ENCODE peak calls at places on chromosomes 1 and 21, in seven cellular contexts. One of them, this sample, is unnamed.

GRCh38 chr1:34149501-34149900 is 15.5 kb downstream of the CSMD2 start:
- DNase-seq in GM23338: peak
- DNase-seq in HepG2: no peak
- DNase-seq in K562: no peak
- DNase-seq in SK-N-SH: no peak
- DNase-seq in HCT116: no peak
- DNase-seq in GM12878: no peak
- DNase-seq in this sample: no peak

GRCh38 chr21:34072145-34073031 is 990 bp upstream of the MRPS6 start:
- DNase-seq in K562: no peak
- DNase-seq in HepG2: no peak
- DNase-seq in SK-N-SH: no peak
- DNase-seq in HCT116: no peak
- DNase-seq in GM12878: no peak
- DNase-seq in GM23338: no peak
- DNase-seq in this sample: no peak

GRCh38 chr21:46422636-46423241 is 36.0 kb upstream of the DIP2A start:
- DNase-seq in GM12878: no peak
- DNase-seq in HCT116: no peak
- DNase-seq in GM23338: no peak
- DNase-seq in HepG2: no peak
- DNase-seq in SK-N-SH: no peak
- DNase-seq in K562: no peak
- DNase-seq in this sample: no peak

GRCh38 chr1:225915538-225915991 is 8.5 kb downstream of the PYCR2 start:
- DNase-seq in GM23338: no peak
- DNase-seq in HepG2: no peak
- DNase-seq in SK-N-SH: peak
- DNase-seq in HCT116: no peak
- DNase-seq in K562: no peak
- DNase-seq in GM12878: no peak
- DNase-seq in this sample: no peak

GRCh38 chr1:218480691-218481099 is 135.6 kb downstream of the TGFB2 start:
- DNase-seq in HCT116: no peak
- DNase-seq in K562: no peak
- DNase-seq in GM23338: no peak
- DNase-seq in SK-N-SH: no peak
- DNase-seq in GM12878: no peak
- DNase-seq in HepG2: peak
- DNase-seq in this sample: no peak

GRCh38 chr1:157137051-157137772 is 983 bp downstream of the ETV3 start:
- DNase-seq in GM12878: no peak
- DNase-seq in HepG2: no peak
- DNase-seq in GM23338: no peak
- DNase-seq in SK-N-SH: peak
- DNase-seq in HCT116: no peak
- DNase-seq in K562: peak
- DNase-seq in this sample: peak

GRCh38 chr1:193281894-193282293 is 95.5 kb upstream of the B3GALT2 start:
- DNase-seq in HepG2: no peak
- DNase-seq in GM12878: no peak
- DNase-seq in K562: no peak
- DNase-seq in SK-N-SH: no peak
- DNase-seq in GM23338: no peak
- DNase-seq in HCT116: no peak
- DNase-seq in this sample: no peak

GRCh38 chr1:15966081-15966955 is 9.6 kb downstream of the ZBTB17 start:
- DNase-seq in HepG2: peak
- DNase-seq in GM12878: peak
- DNase-seq in K562: no peak
- DNase-seq in SK-N-SH: no peak
- DNase-seq in HCT116: no peak
- DNase-seq in GM23338: no peak
- DNase-seq in this sample: no peak

GRCh38 chr1:42336978-42337377 is 1.9 kb upstream of the FOXJ3 start:
- DNase-seq in K562: no peak
- DNase-seq in HepG2: no peak
- DNase-seq in GM12878: no peak
- DNase-seq in GM23338: no peak
- DNase-seq in SK-N-SH: no peak
- DNase-seq in HCT116: no peak
- DNase-seq in this sample: no peak

GRCh38 chr1:94110946-94111740 is 9.8 kb downstream of the ABCA4 start:
- DNase-seq in GM23338: no peak
- DNase-seq in GM12878: no peak
- DNase-seq in SK-N-SH: no peak
- DNase-seq in HepG2: no peak
- DNase-seq in K562: no peak
- DNase-seq in HCT116: no peak
- DNase-seq in this sample: no peak

GRCh38 chr1:107689157-107689556 is 275.8 kb downstream of the VAV3 start:
- DNase-seq in HepG2: no peak
- DNase-seq in HCT116: no peak
- DNase-seq in SK-N-SH: no peak
- DNase-seq in GM12878: no peak
- DNase-seq in K562: no peak
- DNase-seq in GM23338: peak
- DNase-seq in this sample: no peak

GRCh38 chr21:35046223-35046690 is 2.8 kb downstream of the RUNX1 start:
- DNase-seq in SK-N-SH: no peak
- DNase-seq in HCT116: no peak
- DNase-seq in HepG2: no peak
- DNase-seq in K562: no peak
- DNase-seq in GM12878: no peak
- DNase-seq in GM23338: no peak
- DNase-seq in this sample: no peak

GRCh38 chr21:16422702-16423101 is 692.9 kb downstream of the USP25 start:
- DNase-seq in K562: no peak
- DNase-seq in GM23338: no peak
- DNase-seq in SK-N-SH: no peak
- DNase-seq in GM12878: no peak
- DNase-seq in HepG2: no peak
- DNase-seq in HCT116: no peak
- DNase-seq in this sample: no peak

GRCh38 chr1:243501002-243501401 is 245.2 kb downstream of the SDCCAG8 start:
- DNase-seq in HCT116: no peak
- DNase-seq in SK-N-SH: no peak
- DNase-seq in K562: no peak
- DNase-seq in GM23338: no peak
- DNase-seq in HepG2: no peak
- DNase-seq in GM12878: no peak
- DNase-seq in this sample: no peak

GRCh38 chr1:97745912-97746311 is 174.9 kb downstream of the DPYD start:
- DNase-seq in SK-N-SH: no peak
- DNase-seq in K562: no peak
- DNase-seq in GM23338: no peak
- DNase-seq in GM12878: no peak
- DNase-seq in HCT116: no peak
- DNase-seq in HepG2: no peak
- DNase-seq in this sample: no peak

GRCh38 chr21:29382029-29382654 is 83.4 kb downstream of the BACH1 start:
- DNase-seq in K562: no peak
- DNase-seq in HepG2: peak
- DNase-seq in HCT116: no peak
- DNase-seq in SK-N-SH: no peak
- DNase-seq in GM23338: no peak
- DNase-seq in GM12878: no peak
- DNase-seq in this sample: no peak

GRCh38 chr1:181099152-181100014 is 10.9 kb downstream of the IER5 start:
- DNase-seq in K562: no peak
- DNase-seq in HCT116: no peak
- DNase-seq in GM12878: peak
- DNase-seq in SK-N-SH: no peak
- DNase-seq in GM23338: peak
- DNase-seq in HepG2: no peak
- DNase-seq in this sample: no peak

GRCh38 chr1:22600071-22600816 is 36.2 kb upstream of the C1QA start:
- DNase-seq in SK-N-SH: no peak
- DNase-seq in HepG2: no peak
- DNase-seq in GM12878: no peak
- DNase-seq in GM23338: peak
- DNase-seq in K562: peak
- DNase-seq in HCT116: no peak
- DNase-seq in this sample: no peak

GRCh38 chr21:17667256-17667655 is 54.6 kb upstream of the BTG3 start:
- DNase-seq in GM23338: no peak
- DNase-seq in HepG2: no peak
- DNase-seq in HCT116: no peak
- DNase-seq in SK-N-SH: no peak
- DNase-seq in K562: no peak
- DNase-seq in GM12878: no peak
- DNase-seq in this sample: no peak

GRCh38 chr1:78619029-78619428 is 1.2 kb upstream of the IFI44L start:
- DNase-seq in K562: no peak
- DNase-seq in HepG2: no peak
- DNase-seq in GM23338: no peak
- DNase-seq in HCT116: no peak
- DNase-seq in SK-N-SH: no peak
- DNase-seq in GM12878: no peak
- DNase-seq in this sample: no peak

GRCh38 chr1:168362991-168363390 is 82.3 kb downstream of the TBX19 start:
- DNase-seq in HepG2: no peak
- DNase-seq in SK-N-SH: no peak
- DNase-seq in GM23338: no peak
- DNase-seq in GM12878: no peak
- DNase-seq in K562: no peak
- DNase-seq in HCT116: no peak
- DNase-seq in this sample: no peak

GRCh38 chr1:204108312-204109141 is 35.6 kb downstream of the SOX13 start:
- DNase-seq in HCT116: no peak
- DNase-seq in K562: no peak
- DNase-seq in HepG2: no peak
- DNase-seq in GM23338: peak
- DNase-seq in SK-N-SH: no peak
- DNase-seq in GM12878: no peak
- DNase-seq in this sample: no peak

GRCh38 chr1:221869759-221870158 is 127.9 kb upstream of the DUSP10 start:
- DNase-seq in SK-N-SH: no peak
- DNase-seq in HepG2: no peak
- DNase-seq in GM23338: no peak
- DNase-seq in K562: no peak
- DNase-seq in GM12878: no peak
- DNase-seq in HCT116: no peak
- DNase-seq in this sample: no peak
- TF ChIP-seq REST in SK-N-SH: no peak
- TF ChIP-seq REST in HepG2: no peak
- TF ChIP-seq REST in GM23338: no peak
- TF ChIP-seq REST in K562: no peak
- TF ChIP-seq REST in GM12878: no peak
- TF ChIP-seq REST in HCT116: no peak
- TF ChIP-seq REST in this sample: no peak

GRCh38 chr1:160590488-160590887 is 11.2 kb upstream of the CD84 start:
- DNase-seq in SK-N-SH: no peak
- DNase-seq in K562: no peak
- DNase-seq in GM12878: no peak
- DNase-seq in HepG2: no peak
- DNase-seq in GM23338: no peak
- DNase-seq in HCT116: no peak
- DNase-seq in this sample: no peak

GRCh38 chr1:160584784-160585183 is 5.5 kb upstream of the CD84 start:
- DNase-seq in GM12878: no peak
- DNase-seq in K562: no peak
- DNase-seq in GM23338: no peak
- DNase-seq in SK-N-SH: no peak
- DNase-seq in HepG2: no peak
- DNase-seq in HCT116: no peak
- DNase-seq in this sample: no peak

DNA sequence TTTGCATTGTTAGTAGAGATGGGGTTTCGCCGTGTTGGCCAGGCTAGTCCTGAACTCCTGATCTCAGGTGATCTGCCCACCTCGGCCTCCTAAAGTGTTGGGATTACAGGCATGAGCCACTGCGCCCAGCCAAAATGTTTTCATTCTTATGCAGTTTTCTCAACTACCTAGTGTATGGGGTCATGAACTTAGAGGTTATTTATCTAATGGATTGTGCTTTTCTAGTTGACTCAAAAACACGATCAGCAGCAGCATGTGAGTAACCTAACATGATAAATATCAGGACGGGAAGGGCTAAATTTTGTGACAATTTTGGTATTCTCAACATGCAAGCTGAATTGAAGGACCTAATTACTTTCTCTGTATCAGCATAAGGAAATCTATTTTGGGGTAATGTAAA is 9.2 kb upstream of the CD84 start:
- DNase-seq in GM23338: no peak
- DNase-seq in HepG2: no peak
- DNase-seq in K562: no peak
- DNase-seq in GM12878: no peak
- DNase-seq in SK-N-SH: no peak
- DNase-seq in HCT116: no peak
- DNase-seq in this sample: no peak
- TF ChIP-seq REST in GM23338: no peak
- TF ChIP-seq REST in HepG2: no peak
- TF ChIP-seq REST in K562: no peak
- TF ChIP-seq REST in GM12878: no peak
- TF ChIP-seq REST in SK-N-SH: no peak
- TF ChIP-seq REST in HCT116: no peak
- TF ChIP-seq REST in this sample: no peak

GRCh38 chr1:239677362-239677761 is 291.0 kb downstream of the CHRM3 start:
- DNase-seq in HCT116: no peak
- DNase-seq in HepG2: no peak
- DNase-seq in SK-N-SH: no peak
- DNase-seq in GM12878: no peak
- DNase-seq in GM23338: no peak
- DNase-seq in K562: no peak
- DNase-seq in this sample: no peak

GRCh38 chr1:239678181-239678580 is 291.8 kb downstream of the CHRM3 start:
- DNase-seq in SK-N-SH: no peak
- DNase-seq in K562: no peak
- DNase-seq in GM23338: no peak
- DNase-seq in HepG2: no peak
- DNase-seq in HCT116: no peak
- DNase-seq in GM12878: no peak
- DNase-seq in this sample: no peak

DNA sequence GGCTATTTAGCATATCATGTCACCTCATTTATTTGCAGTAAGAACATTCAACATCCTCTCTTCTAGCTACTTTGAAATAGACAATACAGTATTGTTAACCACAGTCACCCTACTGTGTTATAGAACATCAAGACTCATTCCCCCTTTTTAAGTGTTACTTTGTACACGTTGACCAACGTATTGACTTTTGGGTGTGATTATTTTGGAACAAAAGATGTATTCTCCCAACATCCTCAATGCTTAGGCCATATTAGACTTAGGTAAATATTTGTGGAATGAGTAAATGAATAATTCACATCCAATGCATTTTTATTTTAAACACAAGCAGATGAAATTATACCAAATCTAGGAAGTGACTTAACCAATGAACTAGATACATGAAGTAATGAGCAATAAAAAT is 296.6 kb downstream of the CHRM3 start:
- DNase-seq in SK-N-SH: no peak
- DNase-seq in GM23338: no peak
- DNase-seq in GM12878: no peak
- DNase-seq in HCT116: no peak
- DNase-seq in K562: no peak
- DNase-seq in HepG2: no peak
- DNase-seq in this sample: no peak
- TF ChIP-seq REST in SK-N-SH: no peak
- TF ChIP-seq REST in GM23338: no peak
- TF ChIP-seq REST in GM12878: no peak
- TF ChIP-seq REST in HCT116: no peak
- TF ChIP-seq REST in K562: no peak
- TF ChIP-seq REST in HepG2: no peak
- TF ChIP-seq REST in this sample: no peak

GRCh38 chr1:162276493-162276892 is 100.2 kb downstream of the SPATA46 start:
- DNase-seq in HCT116: peak
- DNase-seq in K562: peak
- DNase-seq in SK-N-SH: peak
- DNase-seq in GM12878: no peak
- DNase-seq in HepG2: peak
- DNase-seq in GM23338: peak
- DNase-seq in this sample: no peak
- TF ChIP-seq REST in HCT116: no peak
- TF ChIP-seq REST in K562: no peak
- TF ChIP-seq REST in SK-N-SH: no peak
- TF ChIP-seq REST in GM12878: no peak
- TF ChIP-seq REST in HepG2: no peak
- TF ChIP-seq REST in GM23338: no peak
- TF ChIP-seq REST in this sample: no peak

This sample was measured in HL-60.